ENCODE peak calls at places on chromosomes 12 and 14, in six cellular contexts. Z, O, Q, R, T and H are unnamed samples. For H3K9me3, the result is how much of the 10 kb centered on the place peaks cover.

GRCh38 chr12:57740656-57741412 is 2.3 kb upstream of the AGAP2 start:
- DNase-seq in T (no peak), Z (no peak), Q (no peak), R (no peak), O (no peak), H (no peak)

GRCh38 chr12:53999596-54000104 is 311 bp upstream of the HOXC9 start:
- DNase-seq in O (no peak), R (peak), T (no peak), Q (peak), Z (peak), H (peak)

GRCh38 chr12:103996595-103996994 is 30.9 kb downstream of the TDG start:
- DNase-seq in T (no peak), O (no peak), R (no peak), Z (no peak), Q (no peak), H (no peak)

GRCh38 chr12:101297661-101298060 is 17.8 kb downstream of the UTP20 start:
- DNase-seq in R (peak), Q (no peak), O (no peak), T (no peak), Z (no peak), H (no peak)

GRCh38 chr12:131197490-131197889 is 243.8 kb downstream of the ADGRD1 start:
- DNase-seq in T (no peak), R (no peak), O (no peak), Q (no peak), Z (no peak), H (no peak)

GRCh38 chr12:9646794-9647622 is 22.5 kb upstream of the CLEC2D start:
- DNase-seq in T (peak), Q (peak), Z (no peak), O (no peak), R (peak), H (no peak)

GRCh38 chr12:114302117-114302516 is 103.8 kb downstream of the TBX5 start:
- DNase-seq in Q (no peak), T (no peak), O (no peak), Z (no peak), R (no peak), H (no peak)

GRCh38 chr12:70852416-70853150 is 68.0 kb downstream of the PTPRR start:
- DNase-seq in Z (no peak), Q (no peak), R (no peak), T (no peak), O (no peak), H (no peak)

GRCh38 chr12:66240106-66240820 is 51.2 kb downstream of the IRAK3 start:
- DNase-seq in Z (no peak), R (no peak), T (no peak), O (no peak), Q (no peak), H (no peak)

GRCh38 chr12:94714378-94714777 is 64.0 kb upstream of the TMCC3 start:
- DNase-seq in T (peak), R (peak), Z (no peak), O (no peak), Q (no peak), H (no peak)

GRCh38 chr14:75283162-75283883 is 4.7 kb downstream of the FOS start:
- DNase-seq in R (peak), T (no peak), Z (no peak), Q (peak), O (no peak), H (peak)

GRCh38 chr14:72786377-72787350 is 107.2 kb downstream of the DPF3 start:
- DNase-seq in Q (no peak), T (no peak), O (no peak), Z (no peak), R (no peak), H (no peak)

GRCh38 chr12:94047781-94048567 is 100.4 kb upstream of the PLXNC1 start:
- DNase-seq in Q (no peak), T (no peak), Z (no peak), R (no peak), O (no peak), H (no peak)

GRCh38 chr14:91417983-91418386 is 365 bp upstream of the CCDC88C start:
- DNase-seq in Q (peak), R (no peak), Z (peak), T (peak), O (no peak), H (no peak)

GRCh38 chr12:44972746-44973421 is 78.0 kb downstream of the DBX2 start:
- DNase-seq in R (no peak), O (no peak), T (peak), Z (peak), Q (peak), H (no peak)

GRCh38 chr12:88865537-88865936 is 285.3 kb upstream of the KITLG start:
- DNase-seq in Q (no peak), T (no peak), O (no peak), R (no peak), Z (no peak), H (no peak)

GRCh38 chr12:42979746-42980145 is 390.2 kb upstream of the PRICKLE1 start:
- DNase-seq in Q (no peak), Z (no peak), R (peak), O (no peak), T (no peak), H (no peak)

GRCh38 chr14:63770187-63770807 is 42.4 kb upstream of the SGPP1 start:
- DNase-seq in Z (peak), T (peak), O (no peak), Q (peak), R (peak), H (peak)

GRCh38 chr12:104618691-104619090 is 161.9 kb downstream of the CHST11 start:
- DNase-seq in R (no peak), O (no peak), Q (no peak), Z (no peak), T (no peak), H (no peak)

GRCh38 chr14:91229743-91230200 is 14.7 kb downstream of the GPR68 start:
- DNase-seq in T (peak), R (peak), O (no peak), Z (no peak), Q (no peak), H (no peak)

GRCh38 chr12:113230315-113231274 is 9.3 kb downstream of the TPCN1 start:
- DNase-seq in R (no peak), Q (no peak), Z (no peak), T (no peak), O (no peak), H (peak)

GRCh38 chr12:28015165-28015564 is 42.6 kb upstream of the PTHLH start:
- DNase-seq in O (no peak), Z (no peak), T (no peak), Q (no peak), R (no peak), H (no peak)

GRCh38 chr12:66627270-66627987 is 51.4 kb downstream of the GRIP1 start:
- DNase-seq in Z (no peak), O (no peak), Q (no peak), T (no peak), R (no peak), H (no peak)

GRCh38 chr12:117972341-117972740 is 3.6 kb upstream of the KSR2 start:
- DNase-seq in O (no peak), Q (no peak), R (no peak), Z (no peak), T (no peak), H (no peak)

GRCh38 chr14:101927859-101928258 is 36.5 kb upstream of the DYNC1H1 start:
- DNase-seq in O (peak), R (peak), T (no peak), Q (no peak), Z (peak), H (peak)

GRCh38 chr12:53805801-53806200 is 54.0 kb upstream of the CISTR start:
- DNase-seq in Q (no peak), O (no peak), Z (no peak), T (peak), R (peak), H (no peak)

GRCh38 chr14:58401587-58401986 is 5.9 kb downstream of the TOMM20L start:
- DNase-seq in T (peak), O (no peak), Z (no peak), R (no peak), Q (peak), H (no peak)

GRCh38 chr14:33602396-33602795 is 348.5 kb downstream of the EGLN3 start:
- DNase-seq in O (no peak), Z (no peak), Q (no peak), T (no peak), R (no peak), H (no peak)

GRCh38 chr12:68896881-68897540 is 36.0 kb downstream of the CPM start:
- DNase-seq in T (no peak), R (no peak), Z (no peak), Q (no peak), O (no peak), H (no peak)

GRCh38 chr14:54450535-54450934 is 9.4 kb upstream of the CNIH1 start:
- DNase-seq in Q (no peak), Z (peak), R (peak), O (no peak), T (no peak), H (peak)

GRCh38 chr12:127260531-127260930 is 1006.4 kb upstream of the TMEM132C start:
- DNase-seq in O (no peak), T (no peak), Z (no peak), R (peak), Q (no peak), H (no peak)

GRCh38 chr12:3493225-3494049 is 2.4 kb downstream of the PRMT8 start:
- DNase-seq in Z (peak), Q (no peak), T (no peak), O (no peak), R (no peak), H (no peak)

GRCh38 chr14:53929871-53930685 is 26.5 kb downstream of the BMP4 start:
- DNase-seq in T (peak), R (no peak), O (no peak), Z (no peak), Q (peak), H (no peak)

GRCh38 chr14:24605435-24606190 is 3.9 kb downstream of the GZMH start:
- DNase-seq in R (no peak), O (no peak), Q (peak), Z (peak), T (peak), H (no peak)

GRCh38 chr12:66144796-66145754 is 14.5 kb upstream of the LLPH start:
- DNase-seq in Z (peak), Q (peak), R (peak), T (peak), O (no peak), H (peak)

GRCh38 chr12:6692888-6693287 is 3.7 kb upstream of the ZNF384 start:
- DNase-seq in O (no peak), T (no peak), R (no peak), Q (no peak), Z (no peak), H (no peak)

GRCh38 chr12:107393043-107393725 is 292.4 kb upstream of the PWP1 start:
- DNase-seq in Z (no peak), R (no peak), T (no peak), O (no peak), Q (no peak), H (no peak)

GRCh38 chr12:34286934-34287333 is 264.6 kb downstream of the ALG10 start:
- DNase-seq in Q (no peak), R (no peak), O (no peak), Z (peak), T (no peak), H (no peak)

GRCh38 chr12:5586201-5586600 is 154.3 kb downstream of the NTF3 start:
- DNase-seq in Q (peak), Z (no peak), O (no peak), R (peak), T (peak), H (no peak)

GRCh38 chr12:13661005-13661887 is 320.2 kb downstream of the GRIN2B start:
- DNase-seq in Q (peak), R (peak), O (peak), T (peak), Z (peak), H (peak)

GRCh38 chr12:87809916-87810315 is 219.3 kb downstream of the C12orf50 start:
- DNase-seq in Q (no peak), Z (no peak), T (no peak), R (peak), O (no peak), H (no peak)
- H3K9me3 ChIP-seq in Q (under half), Z (under half), T (under half), R (under half), O (under half), H (under half)

GRCh38 chr12:2118061-2118460 is 65.3 kb downstream of the CACNA1C start:
- DNase-seq in Q (no peak), O (no peak), T (no peak), Z (no peak), R (no peak), H (no peak)
- H3K9me3 ChIP-seq in Q (under half), O (under half), T (under half), Z (under half), R (under half), H (under half)

DNA sequence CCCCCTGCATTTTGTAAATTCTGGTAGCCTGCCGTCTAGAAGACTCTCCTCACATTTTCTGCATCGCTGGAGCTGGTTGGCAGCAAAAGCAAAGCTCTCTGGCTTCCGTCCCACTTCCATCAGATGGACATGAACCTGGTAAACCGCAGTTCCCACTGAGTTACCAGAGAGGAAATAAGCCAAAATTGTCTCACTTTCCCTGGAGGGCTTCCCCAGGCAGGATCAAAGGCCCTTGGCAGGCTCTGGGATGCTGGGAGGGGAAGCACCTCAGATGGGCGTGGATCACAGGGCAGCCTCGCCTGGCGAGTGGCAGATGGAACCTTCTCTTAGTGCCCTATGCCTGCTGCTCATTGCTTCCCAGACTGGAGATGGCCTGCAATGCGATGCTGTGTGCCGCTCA is 243.6 kb downstream of the TMEM132C start:
- DNase-seq in Q (no peak), O (no peak), Z (no peak), R (no peak), T (no peak), H (no peak)
- H3K9me3 ChIP-seq in Q (under half), O (under half), Z (under half), R (under half), T (under half), H (under half)

DNA sequence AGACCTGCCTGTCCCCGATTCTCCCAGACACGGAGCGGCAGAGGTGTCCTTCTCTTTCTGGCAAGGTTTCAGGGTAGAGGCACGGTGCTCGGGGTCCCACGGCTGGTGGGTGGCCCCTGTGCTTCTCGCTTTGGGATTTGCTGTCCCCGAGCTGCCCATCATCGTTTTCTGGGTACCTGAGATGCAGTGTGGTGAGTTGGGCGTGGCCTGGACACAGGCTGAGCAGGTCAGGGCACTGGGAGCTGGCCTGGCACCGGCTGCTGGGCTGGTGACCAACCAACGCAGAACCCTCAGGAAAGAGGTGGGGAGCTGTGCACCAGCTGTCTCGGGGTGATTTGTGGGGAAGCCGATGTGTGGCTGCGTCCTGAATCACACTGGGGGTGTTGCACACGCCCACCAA is 60.9 kb downstream of the KIF26A start:
- DNase-seq in Q (no peak), T (no peak), R (no peak), O (no peak), Z (no peak), H (no peak)
- H3K9me3 ChIP-seq in Q (under half), T (under half), R (half or more), O (under half), Z (under half), H (under half)

DNA sequence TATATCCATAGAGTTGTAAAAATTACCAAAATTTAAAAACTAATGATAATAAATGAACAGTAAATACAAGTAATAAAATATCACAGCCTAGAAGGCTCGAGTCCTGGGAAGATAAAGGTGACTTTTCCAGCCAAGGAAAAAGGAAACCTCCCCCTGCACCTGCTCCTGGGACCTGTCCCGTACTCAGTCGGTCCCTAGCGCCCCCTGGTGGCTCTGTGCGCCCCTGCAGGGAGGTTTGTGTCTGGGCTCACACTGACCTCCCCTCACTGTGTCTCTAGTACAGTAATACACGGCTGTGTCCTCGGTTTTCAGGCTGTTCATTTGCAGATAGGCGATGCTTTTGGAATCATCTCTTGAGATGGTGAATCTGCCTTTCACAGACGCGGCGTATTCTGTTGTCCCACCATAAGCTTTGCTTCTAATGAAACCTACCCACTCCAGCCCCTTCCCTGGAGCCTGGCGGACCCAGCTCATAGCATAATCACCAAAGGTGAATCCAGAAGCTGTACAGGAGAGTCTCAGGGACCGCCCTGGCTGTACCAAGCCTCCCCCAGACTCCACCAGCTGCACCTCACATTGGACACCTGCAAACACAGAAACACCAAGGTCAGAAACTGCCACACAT is 1030.4 kb downstream of the TMEM121 start:
- DNase-seq in R (no peak), O (no peak), Z (peak), Q (peak), T (peak), H (peak)
- H3K9me3 ChIP-seq in R (under half), O (under half), Z (under half), Q (under half), T (under half), H (under half)

GRCh38 chr14:62501021-62501750 is 544.1 kb downstream of the KCNH5 start:
- DNase-seq in Z (no peak), Q (no peak), R (no peak), T (no peak), O (no peak), H (no peak)

GRCh38 chr14:62497708-62498107 is 547.5 kb downstream of the KCNH5 start:
- DNase-seq in Z (no peak), R (no peak), O (no peak), Q (no peak), T (no peak), H (no peak)
- H3K9me3 ChIP-seq in Z (under half), R (under half), O (under half), Q (under half), T (under half), H (under half)